ENCODE peak calls at places on chromosomes 12 and 14, in six cellular contexts. Q is body of pancreas, Y is breast epithelium, V is endothelial cell of umbilical vein, R is HCT116, U is right lobe of liver. T is an unnamed sample.

GRCh38 chr12:12333407-12333831 is 16.6 kb downstream of the MANSC1 start:
- DNase-seq in Q (peak), Y (no peak), V (peak), R (no peak), U (no peak), T (peak)

GRCh38 chr12:46773537-46773936 is 52.3 kb downstream of the SLC38A4 start:
- DNase-seq in Q (no peak), Y (no peak), V (no peak), R (no peak), U (no peak), T (no peak)

GRCh38 chr14:89973234-89973823 is 17.6 kb downstream of the TDP1 start:
- DNase-seq in Q (peak), Y (peak), V (peak), R (peak), U (peak), T (peak)

GRCh38 chr14:59360923-59361794 is 104.0 kb downstream of the GPR135 start:
- DNase-seq in Q (peak), Y (peak), V (peak), R (peak), U (peak), T (peak)

GRCh38 chr14:32039401-32039800 is 37.7 kb upstream of the ARHGAP5 start:
- DNase-seq in Q (no peak), Y (no peak), V (no peak), R (no peak), U (no peak), T (no peak)

GRCh38 chr14:73026243-73026844 is 562 bp downstream of the ZFYVE1 start:
- DNase-seq in Q (no peak), Y (no peak), V (no peak), R (no peak), U (no peak), T (no peak)

GRCh38 chr12:120457133-120457532 is 10.9 kb downstream of the GATC start:
- DNase-seq in Q (no peak), Y (no peak), V (no peak), R (no peak), U (no peak), T (no peak)

GRCh38 chr12:52439420-52439819 is 5.2 kb upstream of the KRT75 start:
- DNase-seq in Q (no peak), Y (no peak), V (no peak), R (no peak), U (no peak), T (no peak)

GRCh38 chr14:99351166-99352007 is 79.4 kb upstream of the BCL11B start:
- DNase-seq in Q (no peak), Y (peak), V (no peak), R (no peak), U (no peak), T (no peak)

GRCh38 chr12:48910196-48910595 is 15.1 kb downstream of the FKBP11 start:
- DNase-seq in Q (no peak), Y (no peak), V (no peak), R (no peak), U (no peak), T (no peak)

DNA sequence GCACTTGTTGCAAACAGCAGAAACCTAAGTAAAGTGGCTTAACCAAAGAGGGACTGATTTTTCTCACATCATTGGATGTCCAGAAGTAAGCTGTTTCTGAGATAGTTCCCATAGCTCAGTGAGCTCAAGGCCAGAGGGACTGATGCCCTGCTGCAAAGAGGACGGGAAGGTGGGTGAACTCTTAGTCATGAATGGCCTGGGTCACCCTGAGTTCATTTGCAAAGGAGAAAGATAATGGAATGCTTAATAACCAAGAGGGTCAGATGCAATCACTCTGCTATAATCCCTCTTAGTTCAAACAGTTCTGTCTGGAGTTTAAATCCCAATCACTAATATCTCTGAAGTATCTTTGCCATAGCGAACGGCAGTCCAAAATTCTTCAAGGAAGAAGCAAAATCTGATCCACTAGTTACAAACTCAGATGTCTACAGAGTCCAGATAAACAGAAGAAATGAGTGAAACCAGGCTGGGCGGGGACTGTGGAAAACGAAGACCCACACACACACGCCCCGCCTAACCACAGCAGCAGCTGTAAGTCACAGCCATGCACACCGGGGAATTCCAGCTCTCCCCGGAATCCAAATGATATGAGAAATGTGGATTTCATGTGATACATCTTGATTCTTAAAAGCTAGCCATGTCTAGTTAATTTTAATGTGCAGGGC is 289.5 kb downstream of the TMEM132D start:
- DNase-seq in Q (no peak), Y (no peak), V (no peak), R (no peak), U (no peak), T (no peak)
- H3K4me3 ChIP-seq in Q (no peak), Y (no peak), V (no peak), R (no peak), U (no peak), T (no peak)

GRCh38 chr12:113236539-113237354 is 15.5 kb downstream of the TPCN1 start:
- DNase-seq in Q (no peak), Y (no peak), V (no peak), R (no peak), U (peak), T (peak)

GRCh38 chr12:113239288-113239771 is 18.1 kb downstream of the TPCN1 start:
- DNase-seq in Q (no peak), Y (no peak), V (no peak), R (no peak), U (no peak), T (peak)

GRCh38 chr12:113237748-113238147 is 16.5 kb downstream of the TPCN1 start:
- DNase-seq in Q (no peak), Y (no peak), V (peak), R (no peak), U (peak), T (no peak)

GRCh38 chr12:113239811-113240331 is 18.6 kb downstream of the TPCN1 start:
- DNase-seq in Q (no peak), Y (no peak), V (no peak), R (no peak), U (peak), T (peak)

GRCh38 chr12:113238309-113238708 is 17.0 kb downstream of the TPCN1 start:
- DNase-seq in Q (no peak), Y (no peak), V (no peak), R (no peak), U (no peak), T (peak)
- H3K27ac ChIP-seq in Q (peak), Y (peak), V (peak), R (no peak), U (no peak), T (peak)

GRCh38 chr14:75495399-75495798 is 26.9 kb upstream of the BATF start:
- DNase-seq in Q (no peak), Y (no peak), V (no peak), R (no peak), U (no peak), T (no peak)

GRCh38 chr14:75497701-75498100 is 24.6 kb upstream of the BATF start:
- DNase-seq in Q (no peak), Y (no peak), V (no peak), R (no peak), U (no peak), T (no peak)

GRCh38 chr14:75497191-75497590 is 25.1 kb upstream of the BATF start:
- DNase-seq in Q (no peak), Y (no peak), V (no peak), R (no peak), U (no peak), T (no peak)

GRCh38 chr14:75495882-75496281 is 26.4 kb upstream of the BATF start:
- DNase-seq in Q (no peak), Y (no peak), V (no peak), R (no peak), U (no peak), T (no peak)

GRCh38 chr14:75496755-75497154 is 25.5 kb upstream of the BATF start:
- DNase-seq in Q (no peak), Y (no peak), V (no peak), R (no peak), U (no peak), T (no peak)
- TF ChIP-seq POLR2A in Q (no peak), Y (no peak), V (no peak), R (no peak), U (no peak), T (no peak)

GRCh38 chr12:1474567-1475153 is 119.7 kb downstream of the FBXL14 start:
- DNase-seq in Q (no peak), Y (no peak), V (peak), R (peak), U (no peak), T (no peak)
- H3K4me3 ChIP-seq in Q (no peak), Y (no peak), V (peak), R (peak), U (no peak), T (no peak)

GRCh38 chr14:93267149-93267711 is 60.2 kb downstream of the UBR7 start:
- DNase-seq in Q (no peak), Y (no peak), V (no peak), R (no peak), U (no peak), T (no peak)

GRCh38 chr14:93268406-93268805 is 61.4 kb downstream of the UBR7 start:
- DNase-seq in Q (no peak), Y (no peak), V (no peak), R (no peak), U (no peak), T (no peak)

GRCh38 chr14:93266127-93266526 is 59.1 kb downstream of the UBR7 start:
- DNase-seq in Q (no peak), Y (no peak), V (no peak), R (no peak), U (no peak), T (no peak)

GRCh38 chr14:93263416-93263815 is 56.4 kb downstream of the UBR7 start:
- DNase-seq in Q (no peak), Y (no peak), V (no peak), R (no peak), U (no peak), T (no peak)

GRCh38 chr14:93262446-93262845 is 55.4 kb downstream of the UBR7 start:
- DNase-seq in Q (no peak), Y (no peak), V (no peak), R (no peak), U (no peak), T (no peak)
- H3K27ac ChIP-seq in Q (no peak), Y (no peak), V (no peak), R (no peak), U (no peak), T (no peak)